ENCODE peak calls at places on chromosome 16, in ten cellular contexts. O is EL; E is IMR-90; P is iris pigment epithelial cell; F is HCT116; U is stimulated activated CD8-positive, alpha-beta memory T cell treated with anti-CD3 and anti-CD28 coated beads, Interleukin-15, amount 100 ng/mL, for 1 hour; H is foreskin fibroblast; V is hepatic stellate cell; L is HEK293T; I is neural progenitor cell. Y is an unnamed sample.

GRCh38 chr16:83366228-83366627 is 441.6 kb upstream of the HSBP1 start:
- DNase-seq in U (no peak), L (no peak), V (no peak), E (no peak), O (peak; percentile 14), P (no peak), H (no peak), I (no peak), F (no peak), Y (no peak)

GRCh38 chr16:66678314-66678713 is 18.2 kb downstream of the CMTM4 start:
- DNase-seq in O (no peak), F (no peak), P (peak; percentile 25), I (no peak), E (no peak), L (no peak), H (no peak), V (no peak), U (no peak), Y (no peak)

GRCh38 chr16:79658301-79659001 is 57.9 kb upstream of the MAF start:
- DNase-seq in E (peak; percentile 35), H (peak; percentile 65), L (no peak), U (no peak), O (peak; percentile 52), I (peak; percentile 13), V (peak; percentile 82), P (peak; percentile 68), F (no peak), Y (peak; percentile 35)

GRCh38 chr16:56975714-56976113 is 13.6 kb upstream of the NLRC5 start:
- DNase-seq in O (no peak), I (no peak), L (no peak), P (no peak), V (no peak), H (no peak), E (no peak), F (no peak), U (no peak), Y (no peak)

GRCh38 chr16:29745853-29746345 is at the start of gene C16orf54:
- DNase-seq in E (no peak), H (no peak), I (no peak), V (no peak), F (no peak), L (no peak), U (peak; percentile 88), O (no peak), P (no peak), Y (no peak)

GRCh38 chr16:7566360-7566759 is 233.7 kb downstream of the RBFOX1 start:
- DNase-seq in F (no peak), I (no peak), L (no peak), P (no peak), H (no peak), O (no peak), U (no peak), V (no peak), E (no peak), Y (no peak)

GRCh38 chr16:51708861-51709260 is 557.8 kb upstream of the SALL1 start:
- DNase-seq in O (no peak), L (no peak), F (no peak), H (no peak), P (no peak), E (no peak), U (no peak), I (no peak), V (no peak), Y (no peak)

GRCh38 chr16:8631818-8632217 is 10.3 kb downstream of the METTL22 start:
- DNase-seq in U (no peak), I (no peak), H (no peak), L (no peak), F (no peak), P (no peak), V (no peak), O (no peak), E (no peak), Y (no peak)

GRCh38 chr16:81688182-81688581 is 90.9 kb upstream of the PLCG2 start:
- DNase-seq in F (no peak), I (no peak), E (peak; percentile 10), P (no peak), L (no peak), V (no peak), O (no peak), H (no peak), U (no peak), Y (no peak)

GRCh38 chr16:73020409-73020884 is 27.5 kb downstream of the ZFHX3 start:
- DNase-seq in V (peak; percentile 86), I (no peak), P (peak; percentile 83), U (no peak), L (no peak), F (peak; percentile 72), E (peak; percentile 92), H (peak; percentile 98), O (peak; percentile 96), Y (peak; percentile 33)

GRCh38 chr16:68289202-68289601 is 21.5 kb downstream of the SLC7A6OS start:
- DNase-seq in U (no peak), O (no peak), V (no peak), E (no peak), L (no peak), I (no peak), F (no peak), P (no peak), H (no peak), Y (no peak)

GRCh38 chr16:87762620-87763019 is 3.2 kb downstream of the KLHDC4 start:
- DNase-seq in E (no peak), F (no peak), P (no peak), L (no peak), U (no peak), O (no peak), I (no peak), V (no peak), H (no peak), Y (no peak)

GRCh38 chr16:70398177-70398743 is 40.6 kb downstream of the ST3GAL2 start:
- DNase-seq in E (no peak), U (no peak), V (no peak), L (no peak), H (no peak), P (no peak), I (no peak), F (no peak), O (no peak), Y (no peak)

GRCh38 chr16:28491080-28491969 is 549 bp downstream of the CLN3 start:
- DNase-seq in E (no peak), F (no peak), O (peak; percentile 44), I (peak; percentile 64), P (no peak), H (peak; percentile 52), V (no peak), L (peak; percentile 40), U (no peak), Y (no peak)